ENCODE peak calls at places on chromosome 22, in six cellular contexts. B is kidney glomerular epithelial cell; C is stimulated activated CD4-positive, alpha-beta T cell treated with anti-CD3 and anti-CD28 coated beads, Interleukin-12 subunit alpha, Interleukin-12 subunit beta, amount 100 ng/mL, for 48 hours; A is BE2C; S is astrocyte of the spinal cord; M is lower lobe of right lung. X is an unnamed sample.

GRCh38 chr22:29456211-29456671 is 17.9 kb downstream of the RFPL1 start:
- DNase-seq in C (no peak), S (peak), M (no peak), A (no peak), B (peak), X (no peak)

GRCh38 chr22:22410121-22410520 is 98.4 kb downstream of the ZNF280B start:
- DNase-seq in C (no peak), B (no peak), M (peak), A (peak), S (no peak), X (no peak)

GRCh38 chr22:20244744-20245576 is 23.2 kb downstream of the RTN4R start:
- DNase-seq in A (peak), C (no peak), B (no peak), S (no peak), M (no peak), X (no peak)

GRCh38 chr22:45284705-45285305 is at the start of gene UPK3A:
- DNase-seq in C (no peak), M (peak), S (no peak), B (peak), A (peak), X (peak)

GRCh38 chr22:31263896-31264295 is 28.4 kb downstream of the PIK3IP1 start:
- DNase-seq in S (no peak), M (no peak), A (no peak), B (no peak), C (no peak), X (no peak)

GRCh38 chr22:35784633-35785032 is 67.0 kb downstream of the APOL5 start:
- DNase-seq in B (no peak), A (no peak), C (no peak), M (no peak), S (no peak), X (no peak)

GRCh38 chr22:48367731-48368130 is 1459.9 kb downstream of the BRD1 start:
- DNase-seq in M (no peak), A (no peak), S (no peak), B (no peak), C (no peak), X (no peak)

GRCh38 chr22:43867839-43868652 is 5.7 kb upstream of the SULT4A1 start:
- DNase-seq in M (peak), C (no peak), S (peak), B (peak), A (peak), X (no peak)

GRCh38 chr22:30315962-30316576 is 10.7 kb downstream of the TBC1D10A start:
- DNase-seq in A (no peak), M (no peak), B (no peak), S (no peak), C (no peak), X (no peak)

GRCh38 chr22:30159561-30160353 is 79.5 kb downstream of the HORMAD2 start:
- DNase-seq in B (peak), C (no peak), A (no peak), S (peak), M (no peak), X (peak)

GRCh38 chr22:27419473-27419872 is 382.1 kb downstream of the MN1 start:
- DNase-seq in C (no peak), S (no peak), M (no peak), A (no peak), B (no peak), X (no peak)

GRCh38 chr22:45317551-45318167 is 7.9 kb downstream of the FAM118A start:
- DNase-seq in A (peak), S (peak), C (no peak), M (no peak), B (no peak), X (no peak)

GRCh38 chr22:28728002-28728401 is 13.6 kb downstream of the CHEK2 start:
- DNase-seq in B (no peak), A (no peak), S (no peak), M (no peak), C (no peak), X (no peak)

GRCh38 chr22:18994780-18995711 is 59.0 kb upstream of the PRODH start:
- DNase-seq in S (no peak), B (no peak), A (peak), C (no peak), M (no peak), X (no peak)

GRCh38 chr22:19719055-19719482 is 4.3 kb upstream of the GP1BB start:
- DNase-seq in C (no peak), M (no peak), B (no peak), A (no peak), S (no peak), X (no peak)

GRCh38 chr22:45632791-45633515 is 38.7 kb upstream of the ATXN10 start:
- DNase-seq in C (no peak), A (no peak), M (no peak), S (no peak), B (peak), X (no peak)

GRCh38 chr22:37222440-37222971 is 10.2 kb upstream of the SSTR3 start:
- DNase-seq in S (no peak), B (no peak), C (no peak), A (no peak), M (no peak), X (no peak)

GRCh38 chr22:37909756-37910155 is 3.7 kb downstream of the MICALL1 start:
- DNase-seq in A (no peak), M (no peak), C (no peak), S (no peak), B (no peak), X (no peak)

GRCh38 chr22:41563051-41563711 is 2.4 kb downstream of the CSDC2 start:
- DNase-seq in B (peak), S (peak), M (no peak), C (no peak), A (peak), X (peak)

GRCh38 chr22:26398741-26399153 is 30.3 kb upstream of the ASPHD2 start:
- DNase-seq in A (peak), C (peak), S (peak), M (peak), B (peak), X (peak)

GRCh38 chr22:41273128-41273527 is 12.9 kb downstream of the RANGAP1 start:
- DNase-seq in S (no peak), A (no peak), M (no peak), C (no peak), B (no peak), X (peak)

GRCh38 chr22:17786435-17787158 is 12.3 kb upstream of the BID start:
- DNase-seq in B (no peak), S (peak), M (peak), A (peak), C (no peak), X (no peak)

X was measured in PC-9.